ENCODE peak calls at places on chromosomes 3 and 15, in six cellular contexts. One of them, this sample, is unnamed.
A peak's percentile ranks its signal among the peaks of the same experiment; 100 is the strongest.

GRCh38 chr3:185162634-185163033 is 9.8 kb upstream of the C3orf70 start:
- DNase-seq in neural crest cell: no peak
- DNase-seq in Calu3: no peak
- DNase-seq in esophagus squamous epithelium: no peak
- DNase-seq in glutamatergic neuron: no peak
- DNase-seq in A673: no peak
- DNase-seq in this sample: no peak

GRCh38 chr3:30156586-30157498 is 449.6 kb upstream of the TGFBR2 start:
- DNase-seq in neural crest cell: no peak
- DNase-seq in glutamatergic neuron: no peak
- DNase-seq in Calu3: no peak
- DNase-seq in esophagus squamous epithelium: no peak
- DNase-seq in A673: no peak
- DNase-seq in this sample: no peak

GRCh38 chr15:38377547-38378161 is 76.3 kb upstream of the FAM98B start:
- DNase-seq in neural crest cell: no peak
- DNase-seq in Calu3: no peak
- DNase-seq in esophagus squamous epithelium: no peak
- DNase-seq in A673: no peak
- DNase-seq in glutamatergic neuron: no peak
- DNase-seq in this sample: no peak

GRCh38 chr3:159796744-159797143 is 191.9 kb upstream of the IL12A start:
- DNase-seq in A673: no peak
- DNase-seq in glutamatergic neuron: no peak
- DNase-seq in Calu3: no peak
- DNase-seq in esophagus squamous epithelium: no peak
- DNase-seq in neural crest cell: no peak
- DNase-seq in this sample: no peak

GRCh38 chr3:155804298-155804697 is 1.8 kb downstream of the C3orf33 start:
- DNase-seq in glutamatergic neuron: no peak
- DNase-seq in A673: no peak
- DNase-seq in esophagus squamous epithelium: no peak
- DNase-seq in Calu3: no peak
- DNase-seq in neural crest cell: no peak
- DNase-seq in this sample: no peak

GRCh38 chr3:64272842-64273241 is 47.6 kb upstream of the PRICKLE2 start:
- DNase-seq in esophagus squamous epithelium: no peak
- DNase-seq in neural crest cell: no peak
- DNase-seq in A673: no peak
- DNase-seq in Calu3: no peak
- DNase-seq in glutamatergic neuron: no peak
- DNase-seq in this sample: no peak

GRCh38 chr3:66039590-66039887 is 821 bp upstream of the MAGI1 start:
- DNase-seq in Calu3: peak; percentile 46
- DNase-seq in neural crest cell: peak; percentile 23
- DNase-seq in A673: no peak
- DNase-seq in esophagus squamous epithelium: no peak
- DNase-seq in glutamatergic neuron: no peak
- DNase-seq in this sample: peak; percentile 17

GRCh38 chr3:111859061-111859973 is at the start of gene PHLDB2:
- DNase-seq in neural crest cell: peak; percentile 83
- DNase-seq in esophagus squamous epithelium: no peak
- DNase-seq in A673: peak; percentile 79
- DNase-seq in glutamatergic neuron: peak; percentile 93
- DNase-seq in Calu3: peak; percentile 70
- DNase-seq in this sample: peak; percentile 61

GRCh38 chr3:112976001-112976400 is 1.1 kb upstream of the CD200R1 start:
- DNase-seq in glutamatergic neuron: no peak
- DNase-seq in esophagus squamous epithelium: no peak
- DNase-seq in A673: no peak
- DNase-seq in neural crest cell: no peak
- DNase-seq in Calu3: no peak
- DNase-seq in this sample: no peak

GRCh38 chr3:11739123-11739522 is 95.4 kb upstream of the VGLL4 start:
- DNase-seq in neural crest cell: no peak
- DNase-seq in Calu3: no peak
- DNase-seq in A673: no peak
- DNase-seq in esophagus squamous epithelium: no peak
- DNase-seq in glutamatergic neuron: no peak
- DNase-seq in this sample: no peak

GRCh38 chr3:11737742-11738141 is 94.0 kb upstream of the VGLL4 start:
- DNase-seq in A673: no peak
- DNase-seq in Calu3: no peak
- DNase-seq in neural crest cell: no peak
- DNase-seq in glutamatergic neuron: no peak
- DNase-seq in esophagus squamous epithelium: no peak
- DNase-seq in this sample: no peak

GRCh38 chr3:11733914-11734313 is 90.2 kb upstream of the VGLL4 start:
- DNase-seq in A673: no peak
- DNase-seq in neural crest cell: no peak
- DNase-seq in Calu3: no peak
- DNase-seq in glutamatergic neuron: no peak
- DNase-seq in esophagus squamous epithelium: no peak
- DNase-seq in this sample: no peak

GRCh38 chr3:11736136-11736833 is 92.6 kb upstream of the VGLL4 start:
- DNase-seq in A673: peak; percentile 18
- DNase-seq in esophagus squamous epithelium: no peak
- DNase-seq in glutamatergic neuron: no peak
- DNase-seq in neural crest cell: no peak
- DNase-seq in Calu3: no peak
- DNase-seq in this sample: no peak

DNA sequence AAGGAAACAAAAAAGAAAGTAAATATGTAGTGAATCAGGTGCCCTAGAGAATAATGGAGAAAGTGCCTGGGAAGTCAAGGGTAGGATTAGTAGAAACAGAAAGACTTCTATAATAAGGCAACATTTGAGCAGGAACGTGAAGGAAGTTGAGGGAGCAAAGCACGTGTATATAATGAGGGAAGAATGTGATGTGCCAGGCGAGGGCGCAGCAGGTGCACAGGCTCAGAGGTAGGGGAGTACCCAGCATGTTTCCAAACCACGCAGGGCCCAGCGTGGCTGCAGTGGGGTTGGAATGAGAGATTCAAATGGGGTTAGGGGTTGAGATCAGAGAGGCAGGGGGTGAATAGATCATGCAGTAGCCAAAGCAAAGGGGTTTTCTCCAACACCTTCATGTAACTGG is 91.9 kb upstream of the VGLL4 start:
- DNase-seq in A673: no peak
- DNase-seq in neural crest cell: no peak
- DNase-seq in Calu3: no peak
- DNase-seq in glutamatergic neuron: no peak
- DNase-seq in esophagus squamous epithelium: no peak
- DNase-seq in this sample: no peak
- TF ChIP-seq CTCF in A673: no peak
- TF ChIP-seq CTCF in neural crest cell: no peak
- TF ChIP-seq CTCF in Calu3: no peak
- TF ChIP-seq CTCF in glutamatergic neuron: no peak
- TF ChIP-seq CTCF in esophagus squamous epithelium: no peak
- TF ChIP-seq CTCF in this sample: no peak

GRCh38 chr15:76480267-76480666 is 143.7 kb downstream of the ISL2 start:
- DNase-seq in glutamatergic neuron: no peak
- DNase-seq in neural crest cell: no peak
- DNase-seq in esophagus squamous epithelium: no peak
- DNase-seq in A673: no peak
- DNase-seq in Calu3: no peak
- DNase-seq in this sample: no peak

GRCh38 chr15:76483752-76484151 is 147.2 kb downstream of the ISL2 start:
- DNase-seq in Calu3: no peak
- DNase-seq in neural crest cell: no peak
- DNase-seq in A673: no peak
- DNase-seq in esophagus squamous epithelium: no peak
- DNase-seq in glutamatergic neuron: no peak
- DNase-seq in this sample: no peak

DNA sequence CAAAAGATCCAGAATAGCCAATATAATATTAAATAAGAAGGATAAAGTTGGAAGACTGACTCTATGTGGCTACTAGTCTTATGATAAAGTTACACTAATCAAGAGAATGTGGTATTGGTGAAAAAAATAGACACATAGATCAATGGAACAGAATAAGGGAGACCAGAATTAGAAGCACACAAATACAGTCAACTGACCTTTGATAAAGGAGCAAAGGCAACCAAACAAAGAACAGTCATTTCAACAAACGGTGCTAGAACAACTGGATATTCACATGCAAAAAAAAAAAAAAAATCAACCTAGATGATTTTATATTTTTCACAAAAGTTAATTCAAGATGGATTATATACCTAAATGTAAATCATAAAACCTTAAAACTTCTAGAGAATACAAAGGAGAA is 146.4 kb downstream of the ISL2 start:
- DNase-seq in neural crest cell: no peak
- DNase-seq in glutamatergic neuron: no peak
- DNase-seq in A673: no peak
- DNase-seq in Calu3: no peak
- DNase-seq in esophagus squamous epithelium: no peak
- DNase-seq in this sample: no peak
- TF ChIP-seq CTCF in neural crest cell: no peak
- TF ChIP-seq CTCF in glutamatergic neuron: no peak
- TF ChIP-seq CTCF in A673: no peak
- TF ChIP-seq CTCF in Calu3: no peak
- TF ChIP-seq CTCF in esophagus squamous epithelium: no peak
- TF ChIP-seq CTCF in this sample: no peak

DNA sequence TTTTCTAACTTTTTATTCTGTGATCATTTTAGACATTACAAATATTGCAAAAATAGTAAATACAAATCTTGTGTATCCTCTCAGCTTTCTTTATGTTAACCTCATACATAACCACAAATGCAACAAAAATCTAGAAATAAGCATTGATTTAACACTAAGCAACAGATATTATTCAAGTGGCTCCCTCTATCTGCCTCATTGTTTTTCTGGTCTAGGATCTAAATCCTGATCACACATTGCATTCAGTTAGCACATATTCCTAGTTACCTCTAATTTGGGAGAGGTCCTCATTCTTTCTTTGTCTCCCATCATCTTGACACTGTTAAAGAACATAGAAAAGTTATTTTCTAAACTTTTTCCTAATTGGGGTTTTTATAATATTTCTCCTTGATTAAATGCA is 1126.0 kb downstream of the ROBO2 start:
- DNase-seq in Calu3: no peak
- DNase-seq in A673: no peak
- DNase-seq in glutamatergic neuron: no peak
- DNase-seq in neural crest cell: no peak
- DNase-seq in esophagus squamous epithelium: no peak
- DNase-seq in this sample: no peak
- TF ChIP-seq CTCF in Calu3: no peak
- TF ChIP-seq CTCF in A673: peak; percentile 33
- TF ChIP-seq CTCF in glutamatergic neuron: no peak
- TF ChIP-seq CTCF in neural crest cell: peak; percentile 33
- TF ChIP-seq CTCF in esophagus squamous epithelium: no peak
- TF ChIP-seq CTCF in this sample: no peak

DNA sequence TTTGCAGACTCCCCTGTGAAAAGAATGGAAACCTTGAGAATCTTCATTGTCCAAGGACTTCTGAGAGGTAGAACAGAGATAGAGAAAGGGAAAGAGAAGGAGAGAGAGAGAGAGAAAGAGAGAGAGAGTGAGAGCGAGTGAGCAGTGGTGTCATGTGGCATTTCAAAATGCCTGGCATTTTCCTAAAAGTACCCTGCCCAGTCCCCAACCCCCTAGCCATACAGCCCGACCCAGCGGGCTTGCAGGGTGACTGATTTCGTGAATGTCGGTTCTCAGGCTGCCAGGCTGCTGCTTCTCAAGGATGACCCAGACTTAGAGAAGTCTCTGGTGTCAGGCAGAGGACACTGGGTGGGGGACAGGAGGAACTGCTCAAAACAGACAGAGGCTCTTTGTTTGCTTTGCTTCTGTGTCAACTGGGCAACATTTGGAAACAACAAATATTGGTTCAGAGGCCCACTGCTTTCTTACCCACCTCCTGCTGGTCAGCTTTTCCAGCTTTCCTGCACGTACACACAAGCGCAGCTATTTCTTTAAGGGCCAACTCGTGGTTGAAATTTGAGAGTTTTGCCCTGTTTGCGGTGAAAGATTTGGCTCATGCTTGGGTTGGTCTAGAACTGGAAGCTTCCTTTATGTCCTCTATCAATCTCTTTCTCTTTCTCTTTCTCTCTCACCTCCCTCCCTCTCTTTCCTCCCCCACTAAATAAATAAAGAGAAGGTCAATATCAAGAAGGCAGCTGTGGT is 3.7 kb upstream of the TF start:
- DNase-seq in Calu3: no peak
- DNase-seq in glutamatergic neuron: no peak
- DNase-seq in esophagus squamous epithelium: no peak
- DNase-seq in A673: no peak
- DNase-seq in neural crest cell: no peak
- DNase-seq in this sample: no peak
- TF ChIP-seq CTCF in Calu3: no peak
- TF ChIP-seq CTCF in glutamatergic neuron: no peak
- TF ChIP-seq CTCF in esophagus squamous epithelium: no peak
- TF ChIP-seq CTCF in A673: no peak
- TF ChIP-seq CTCF in neural crest cell: no peak
- TF ChIP-seq CTCF in this sample: no peak

DNA sequence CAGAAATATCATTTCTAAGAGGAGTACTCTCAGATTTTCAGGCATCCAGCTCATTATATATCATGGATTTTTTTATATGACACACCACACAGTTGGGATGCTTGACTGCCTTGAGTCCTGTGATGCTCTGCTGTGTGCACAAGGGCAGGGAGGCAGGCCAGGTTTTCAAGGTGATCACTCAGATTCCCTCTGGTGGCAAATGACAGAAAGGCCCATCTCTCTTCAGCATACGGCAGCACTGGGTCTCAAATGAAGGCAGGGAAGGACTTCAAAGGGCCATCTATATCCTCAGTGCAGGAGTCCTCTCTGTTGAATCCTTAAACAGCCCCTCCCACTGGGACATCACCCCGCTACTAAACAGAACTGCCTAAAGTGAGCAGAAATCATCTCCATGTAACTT is 54.8 kb upstream of the MYO5C start:
- DNase-seq in esophagus squamous epithelium: no peak
- DNase-seq in glutamatergic neuron: no peak
- DNase-seq in Calu3: no peak
- DNase-seq in neural crest cell: no peak
- DNase-seq in A673: no peak
- DNase-seq in this sample: no peak
- TF ChIP-seq CTCF in esophagus squamous epithelium: no peak
- TF ChIP-seq CTCF in glutamatergic neuron: no peak
- TF ChIP-seq CTCF in Calu3: no peak
- TF ChIP-seq CTCF in neural crest cell: no peak
- TF ChIP-seq CTCF in A673: no peak
- TF ChIP-seq CTCF in this sample: no peak

GRCh38 chr3:191019855-191020254 is 157.4 kb upstream of the GMNC start:
- DNase-seq in glutamatergic neuron: no peak
- DNase-seq in neural crest cell: no peak
- DNase-seq in Calu3: no peak
- DNase-seq in A673: no peak
- DNase-seq in esophagus squamous epithelium: no peak
- DNase-seq in this sample: no peak
- TF ChIP-seq CTCF in glutamatergic neuron: no peak
- TF ChIP-seq CTCF in neural crest cell: no peak
- TF ChIP-seq CTCF in Calu3: no peak
- TF ChIP-seq CTCF in A673: no peak
- TF ChIP-seq CTCF in esophagus squamous epithelium: no peak
- TF ChIP-seq CTCF in this sample: no peak